ENCODE peak calls at places on chromosome 10, in ten cellular contexts. C is uterus, S is suprapubic skin, T is vagina, F is dorsolateral prefrontal cortex, Y is breast epithelium, G is AG04450, A is foreskin keratinocyte, X is psoas muscle, O is fibroblast of lung. D is an unnamed sample.

GRCh38 chr10:95399167-95399566 is 108.4 kb upstream of the PDLIM1 start:
- DNase-seq in A (no peak), G (no peak), Y (no peak), T (no peak), X (no peak), O (no peak), F (no peak), C (no peak), S (no peak), D (no peak)

GRCh38 chr10:110803830-110804338 is 67.8 kb upstream of the PDCD4 start:
- DNase-seq in G (no peak), Y (peak; percentile 41), O (peak; percentile 49), F (no peak), C (peak; percentile 72), T (no peak), X (peak; percentile 65), A (no peak), S (no peak), D (peak; percentile 39)

GRCh38 chr10:43228783-43229207 is 38.1 kb downstream of the RASGEF1A start:
- DNase-seq in G (no peak), A (no peak), X (peak; percentile 34), T (no peak), Y (no peak), S (no peak), F (peak; percentile 39), O (no peak), C (no peak), D (no peak)

GRCh38 chr10:96688789-96689188 is 31.5 kb downstream of the PIK3AP1 start:
- DNase-seq in Y (no peak), A (no peak), X (no peak), S (no peak), C (no peak), T (no peak), F (no peak), O (no peak), G (no peak), D (no peak)

GRCh38 chr10:81876253-81876731 is 1.3 kb downstream of the NRG3 start:
- DNase-seq in S (no peak), O (no peak), X (no peak), Y (no peak), G (no peak), A (no peak), F (peak; percentile 65), C (no peak), T (no peak), D (peak; percentile 2)

GRCh38 chr10:126849646-126850045 is 55.6 kb upstream of the DOCK1 start:
- DNase-seq in F (no peak), S (no peak), G (no peak), O (no peak), X (no peak), T (peak; percentile 40), Y (no peak), C (no peak), A (no peak), D (no peak)

GRCh38 chr10:93505075-93505474 is 8.7 kb downstream of the CEP55 start:
- DNase-seq in O (no peak), G (no peak), S (no peak), A (no peak), Y (no peak), T (no peak), F (no peak), X (no peak), C (no peak), D (no peak)

GRCh38 chr10:70997236-70997635 is 108.9 kb upstream of the PCBD1 start:
- DNase-seq in C (no peak), G (no peak), S (no peak), O (no peak), Y (no peak), T (no peak), F (no peak), A (no peak), X (no peak), D (no peak)

GRCh38 chr10:132351611-132352010 is 19.6 kb downstream of the LRRC27 start:
- DNase-seq in C (no peak), Y (no peak), A (no peak), F (no peak), X (peak; percentile 19), T (no peak), G (no peak), O (no peak), S (no peak), D (no peak)

GRCh38 chr10:25226775-25227682 is 52.2 kb downstream of the GPR158 start:
- DNase-seq in O (peak; percentile 31), Y (no peak), S (no peak), X (no peak), F (no peak), A (no peak), C (no peak), T (no peak), G (no peak), D (peak; percentile 27)

GRCh38 chr10:74825033-74825370 is 1.4 kb upstream of the KAT6B start:
- DNase-seq in C (peak; percentile 46), A (no peak), S (no peak), X (peak; percentile 75), Y (peak; percentile 39), O (no peak), T (no peak), G (no peak), F (peak; percentile 62), D (peak; percentile 63)

GRCh38 chr10:19706904-19707303 is 109.3 kb upstream of the PLXDC2 start:
- DNase-seq in S (no peak), A (no peak), G (no peak), Y (no peak), C (no peak), O (no peak), F (no peak), X (no peak), T (no peak), D (no peak)

GRCh38 chr10:95606922-95607321 is 45.8 kb upstream of the SORBS1 start:
- DNase-seq in C (no peak), O (peak; percentile 40), G (peak; percentile 10), T (no peak), Y (no peak), X (no peak), A (no peak), F (no peak), S (no peak), D (no peak)

GRCh38 chr10:132536241-132536963 is 1.2 kb upstream of the INPP5A start:
- DNase-seq in T (no peak), S (peak; percentile 72), G (no peak), O (no peak), X (peak; percentile 61), Y (no peak), F (peak; percentile 48), C (peak; percentile 48), A (no peak), D (no peak)

GRCh38 chr10:75428434-75429158 is 2.8 kb upstream of the LRMDA start:
- DNase-seq in O (no peak), S (no peak), F (no peak), X (no peak), Y (no peak), C (peak; percentile 33), G (no peak), T (no peak), A (peak; percentile 69), D (no peak)

GRCh38 chr10:71053169-71053895 is 159.0 kb upstream of the UNC5B start:
- DNase-seq in T (no peak), F (no peak), G (no peak), C (no peak), O (no peak), S (no peak), Y (no peak), A (no peak), X (no peak), D (no peak)

GRCh38 chr10:18293536-18294510 is 153.6 kb downstream of the CACNB2 start:
- DNase-seq in O (no peak), F (no peak), A (no peak), G (no peak), T (no peak), X (no peak), Y (no peak), C (no peak), S (no peak), D (no peak)
- H3K27ac ChIP-seq in O (no peak overlapping the region), F (no peak overlapping the region), A (no peak overlapping the region), G (no peak overlapping the region), T (no peak overlapping the region), X (no peak overlapping the region), Y (no peak overlapping the region), C (no peak overlapping the region), S (no peak overlapping the region), D (no peak overlapping the region)

GRCh38 chr10:78269061-78269460 is 235.4 kb downstream of the RPS24 start:
- DNase-seq in T (no peak), S (no peak), X (peak; percentile 16), G (no peak), O (no peak), A (no peak), C (no peak), F (no peak), Y (no peak), D (no peak)
- H3K27ac ChIP-seq in T (no peak overlapping the region), S (no peak overlapping the region), X (no peak overlapping the region), G (no peak overlapping the region), O (no peak overlapping the region), A (no peak overlapping the region), C (no peak overlapping the region), F (no peak overlapping the region), Y (no peak overlapping the region), D (no peak overlapping the region)

DNA sequence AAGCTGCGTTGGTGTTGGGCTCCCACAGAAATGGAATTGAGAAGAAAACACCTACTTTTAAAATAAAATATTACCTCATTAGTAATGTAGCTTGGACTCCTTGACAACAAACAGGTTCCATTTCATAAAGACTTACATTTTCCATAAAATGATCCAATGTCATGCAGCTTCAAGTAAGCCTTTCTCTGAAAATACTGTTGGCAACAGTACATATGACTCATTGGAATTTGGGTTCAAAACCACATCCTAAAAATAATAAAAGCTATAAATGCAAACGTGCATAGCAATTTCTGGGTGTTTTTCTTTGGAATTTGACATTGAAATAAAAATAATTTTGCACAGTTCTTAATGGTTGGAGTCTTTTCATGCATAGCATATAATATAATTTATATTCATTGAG is 47.9 kb downstream of the FHIP2A start:
- DNase-seq in G (no peak), C (no peak), S (no peak), A (no peak), O (peak; percentile 88), T (no peak), X (no peak), F (no peak), Y (no peak), D (no peak)
- H3K27ac ChIP-seq in G (no peak overlapping the region), C (no peak overlapping the region), S (no peak overlapping the region), A (no peak overlapping the region), O (peak overlapping the region; percentile 75), T (no peak overlapping the region), X (no peak overlapping the region), F (peak overlapping the region; percentile 22), Y (no peak overlapping the region), D (no peak overlapping the region)

GRCh38 chr10:73043766-73044377 is 52.8 kb downstream of the P4HA1 start:
- DNase-seq in A (no peak), C (no peak), S (no peak), X (no peak), F (no peak), O (peak; percentile 8), G (no peak), Y (no peak), T (no peak), D (no peak)
- H3K27ac ChIP-seq in A (peak overlapping the region; percentile 58), C (peak overlapping the region; percentile 74), S (peak overlapping the region; percentile 18), X (peak overlapping the region; percentile 42), F (no peak overlapping the region), O (peak overlapping the region; percentile 57), G (no peak overlapping the region), Y (no peak overlapping the region), T (peak overlapping the region; percentile 5), D (no peak overlapping the region)

D was measured in substantia nigra.